ENCODE peak calls at places on chromosomes 11 and 22, in ten cellular contexts. Q is sigmoid colon, L is H1, B is K562, W is ovary, S is suprapubic skin, G is stomach, Y is HepG2, E is tibial nerve, A is SK-N-SH. M is an unnamed sample. For H3K36me3 and H3K4me1, the result is how much of the 10 kb centered on the place peaks cover.

GRCh38 chr11:1199689-1200610 is 22.9 kb upstream of the MUC5B start:
- DNase-seq in S (peak), Y (no peak), G (peak), Q (peak), B (no peak), W (no peak), L (no peak), A (peak), E (no peak), M (peak)

GRCh38 chr11:90594658-90595057 is 371.8 kb upstream of the CHORDC1 start:
- DNase-seq in Q (no peak), L (no peak), S (no peak), A (peak), G (no peak), B (no peak), W (no peak), Y (no peak), E (no peak), M (no peak)

GRCh38 chr11:46050065-46050464 is 71.2 kb downstream of the PHF21A start:
- DNase-seq in Q (peak), A (no peak), B (no peak), S (no peak), W (peak), Y (peak), G (no peak), L (no peak), E (no peak), M (peak)

GRCh38 chr11:27309064-27309463 is 54.0 kb downstream of the CCDC34 start:
- DNase-seq in L (no peak), Y (no peak), E (no peak), S (no peak), B (no peak), A (no peak), Q (no peak), G (no peak), W (no peak), M (no peak)

GRCh38 chr22:30005213-30005857 is 74.9 kb upstream of the HORMAD2 start:
- DNase-seq in L (peak), B (peak), S (no peak), A (peak), Q (peak), W (peak), Y (peak), E (peak), G (peak), M (peak)

GRCh38 chr11:70912226-70912840 is 340.0 kb downstream of the SHANK2 start:
- DNase-seq in G (no peak), E (no peak), L (no peak), Q (no peak), A (no peak), W (no peak), B (no peak), S (no peak), Y (no peak), M (no peak)

GRCh38 chr11:130675456-130675855 is 227.0 kb downstream of the ADAMTS15 start:
- DNase-seq in Q (peak), L (no peak), B (no peak), W (peak), G (no peak), Y (no peak), S (peak), A (no peak), E (peak), M (peak)

GRCh38 chr11:72084076-72084475 is 3.4 kb downstream of the LRRC51 start:
- DNase-seq in Y (no peak), E (no peak), Q (no peak), A (no peak), G (no peak), S (no peak), L (no peak), B (no peak), W (no peak), M (no peak)

GRCh38 chr11:10233581-10233980 is 60.4 kb downstream of the SBF2 start:
- DNase-seq in W (no peak), B (no peak), E (no peak), G (no peak), Y (no peak), L (no peak), S (no peak), Q (no peak), A (peak), M (no peak)

GRCh38 chr22:40764743-40765441 is 54.3 kb downstream of the SLC25A17 start:
- DNase-seq in B (no peak), L (no peak), E (no peak), S (no peak), Q (no peak), G (no peak), Y (no peak), A (no peak), W (no peak), M (no peak)

GRCh38 chr11:130070109-130070828 is 575 bp downstream of the APLP2 start:
- DNase-seq in Y (no peak), W (peak), S (peak), L (peak), B (peak), E (no peak), Q (peak), G (peak), A (peak), M (peak)

GRCh38 chr11:67641302-67642147 is 2.0 kb upstream of the TBX10 start:
- DNase-seq in W (no peak), B (no peak), Q (peak), G (no peak), Y (peak), S (no peak), A (no peak), L (no peak), E (no peak), M (no peak)

GRCh38 chr11:70677232-70677916 is 279.0 kb downstream of the CTTN start:
- DNase-seq in S (no peak), L (no peak), G (no peak), B (no peak), A (no peak), Y (no peak), E (no peak), W (no peak), Q (no peak), M (no peak)

GRCh38 chr22:39138357-39138997 is 14.0 kb downstream of the CBX7 start:
- DNase-seq in S (no peak), W (no peak), Y (no peak), A (no peak), B (no peak), Q (peak), G (no peak), E (no peak), L (no peak), M (no peak)

GRCh38 chr22:45211435-45211834 is 29.3 kb downstream of the KIAA0930 start:
- DNase-seq in Y (no peak), W (no peak), A (no peak), B (no peak), Q (no peak), E (no peak), S (no peak), G (no peak), L (no peak), M (no peak)

GRCh38 chr22:48254311-48254873 is 1491.9 kb downstream of the TBC1D22A start:
- DNase-seq in L (no peak), A (no peak), S (peak), W (no peak), Q (no peak), G (no peak), Y (no peak), B (no peak), E (no peak), M (peak)

GRCh38 chr11:1031121-1031899 is 5.2 kb downstream of the MUC6 start:
- DNase-seq in E (no peak), Y (no peak), G (no peak), B (no peak), S (no peak), L (no peak), Q (no peak), A (no peak), W (no peak), M (no peak)

GRCh38 chr22:28282346-28282745 is 363.3 kb upstream of the PITPNB start:
- DNase-seq in S (no peak), B (no peak), A (no peak), G (no peak), E (no peak), L (no peak), Q (no peak), Y (no peak), W (no peak), M (no peak)

GRCh38 chr22:24321999-24322398 is 51.4 kb downstream of the SPECC1L start:
- DNase-seq in B (no peak), E (no peak), L (no peak), G (no peak), Y (no peak), Q (no peak), S (no peak), W (no peak), A (peak), M (no peak)

GRCh38 chr11:13140028-13140870 is 131.1 kb downstream of the RASSF10 start:
- DNase-seq in Y (peak), G (peak), Q (no peak), L (no peak), E (no peak), B (no peak), A (no peak), W (no peak), S (no peak), M (peak)

GRCh38 chr11:112694813-112695212 is 266.4 kb upstream of the NCAM1 start:
- DNase-seq in Q (no peak), S (no peak), Y (no peak), G (no peak), B (no peak), A (no peak), L (no peak), E (no peak), W (no peak), M (no peak)

GRCh38 chr11:18749681-18750319 is 23.8 kb upstream of the IGSF22 start:
- DNase-seq in A (peak), S (no peak), Q (no peak), E (no peak), L (no peak), W (no peak), G (no peak), B (no peak), Y (peak), M (no peak)

GRCh38 chr22:31148953-31149627 is 8.8 kb upstream of the PLA2G3 start:
- DNase-seq in W (peak), A (peak), L (peak), Q (peak), E (no peak), S (no peak), G (peak), B (peak), Y (peak), M (peak)

GRCh38 chr11:114125531-114125930 is 66.0 kb downstream of the ZBTB16 start:
- DNase-seq in E (no peak), Y (no peak), G (no peak), W (no peak), L (no peak), B (no peak), A (no peak), S (no peak), Q (peak), M (no peak)

GRCh38 chr11:75305993-75306392 is 45.5 kb downstream of the ARRB1 start:
- DNase-seq in S (no peak), Y (no peak), G (no peak), W (no peak), Q (peak), B (no peak), L (no peak), E (no peak), A (no peak), M (no peak)

GRCh38 chr11:130771708-130772107 is 144.6 kb downstream of the SNX19 start:
- DNase-seq in S (no peak), L (no peak), E (no peak), W (no peak), Q (no peak), A (no peak), Y (no peak), B (no peak), G (no peak), M (no peak)

GRCh38 chr22:30212996-30213441 is 33.5 kb downstream of the LIF start:
- DNase-seq in L (no peak), E (no peak), B (no peak), G (no peak), A (peak), Y (no peak), S (no peak), Q (no peak), W (no peak), M (no peak)

GRCh38 chr22:27046126-27046525 is 388.7 kb downstream of the MIAT start:
- DNase-seq in E (no peak), S (no peak), B (no peak), G (no peak), Q (no peak), L (no peak), Y (no peak), A (peak), W (no peak), M (no peak)

GRCh38 chr11:64056213-64056785 is 20.6 kb downstream of the FLRT1 start:
- DNase-seq in A (peak), Y (no peak), S (no peak), L (no peak), B (no peak), Q (no peak), W (no peak), E (no peak), G (no peak), M (no peak)

GRCh38 chr22:22748297-22748743 is 103.9 kb downstream of the GGTLC2 start:
- DNase-seq in E (peak), L (peak), G (peak), Y (peak), A (peak), W (peak), B (peak), S (no peak), Q (no peak), M (peak)

GRCh38 chr11:89267660-89268302 is 90.1 kb downstream of the TYR start:
- DNase-seq in A (no peak), E (no peak), Y (no peak), G (no peak), S (no peak), W (no peak), L (no peak), B (no peak), Q (no peak), M (no peak)

GRCh38 chr11:69166186-69167115 is 10.7 kb downstream of the SMIM38 start:
- DNase-seq in W (no peak), B (peak), E (no peak), G (no peak), Y (peak), S (no peak), L (no peak), Q (no peak), A (peak), M (no peak)

GRCh38 chr11:64591257-64592233 is 525 bp downstream of the SLC22A12 start:
- DNase-seq in W (no peak), L (no peak), S (no peak), G (no peak), B (no peak), A (no peak), Y (no peak), E (no peak), Q (peak), M (no peak)

GRCh38 chr11:29781268-29781667 is 235.6 kb downstream of the KCNA4 start:
- DNase-seq in A (no peak), Y (no peak), G (no peak), S (no peak), B (no peak), E (no peak), L (no peak), Q (no peak), W (no peak), M (no peak)

GRCh38 chr11:2884424-2884815 is 1.2 kb downstream of the CDKN1C start:
- DNase-seq in B (peak), Y (no peak), L (no peak), Q (peak), W (peak), S (no peak), G (peak), E (no peak), A (peak), M (peak)

GRCh38 chr22:28969401-28970168 is 86.2 kb downstream of the ZNRF3 start:
- DNase-seq in A (no peak), B (no peak), L (no peak), E (no peak), Q (no peak), W (no peak), G (no peak), Y (no peak), S (no peak), M (no peak)

GRCh38 chr22:33023119-33023827 is 34.9 kb downstream of the SYN3 start:
- DNase-seq in Q (no peak), E (no peak), S (no peak), G (no peak), A (no peak), B (no peak), W (no peak), L (peak), Y (no peak), M (no peak)

GRCh38 chr22:27546157-27546556 is 255.4 kb downstream of the MN1 start:
- DNase-seq in G (no peak), Q (no peak), L (no peak), S (no peak), A (no peak), W (no peak), B (no peak), E (no peak), Y (no peak), M (no peak)

GRCh38 chr11:61675826-61676225 is 4.4 kb upstream of the DAGLA start:
- DNase-seq in Y (no peak), L (no peak), B (no peak), S (no peak), E (no peak), A (no peak), G (no peak), W (no peak), Q (no peak), M (no peak)

GRCh38 chr11:71190551-71190950 is 61.8 kb downstream of the SHANK2 start:
- DNase-seq in Q (peak), W (no peak), G (no peak), Y (no peak), L (no peak), E (no peak), S (peak), B (no peak), A (no peak), M (no peak)

GRCh38 chr22:50252081-50253045 is 1.3 kb upstream of the HDAC10 start:
- DNase-seq in B (no peak), L (peak), A (peak), W (peak), E (peak), Y (peak), G (peak), Q (peak), S (peak), M (peak)

GRCh38 chr22:50249382-50250248 is 1.4 kb downstream of the HDAC10 start:
- DNase-seq in E (no peak), S (no peak), W (no peak), G (no peak), L (no peak), Y (no peak), Q (no peak), A (no peak), B (no peak), M (no peak)

GRCh38 chr22:50251472-50252054 is 498 bp upstream of the HDAC10 start:
- DNase-seq in Q (no peak), L (no peak), A (no peak), S (no peak), E (no peak), W (no peak), B (no peak), Y (no peak), G (no peak), M (no peak)

GRCh38 chr22:50250249-50250554 is 863 bp downstream of the HDAC10 start:
- DNase-seq in E (no peak), S (no peak), W (no peak), B (no peak), Q (no peak), L (no peak), G (no peak), A (no peak), Y (no peak), M (no peak)

DNA sequence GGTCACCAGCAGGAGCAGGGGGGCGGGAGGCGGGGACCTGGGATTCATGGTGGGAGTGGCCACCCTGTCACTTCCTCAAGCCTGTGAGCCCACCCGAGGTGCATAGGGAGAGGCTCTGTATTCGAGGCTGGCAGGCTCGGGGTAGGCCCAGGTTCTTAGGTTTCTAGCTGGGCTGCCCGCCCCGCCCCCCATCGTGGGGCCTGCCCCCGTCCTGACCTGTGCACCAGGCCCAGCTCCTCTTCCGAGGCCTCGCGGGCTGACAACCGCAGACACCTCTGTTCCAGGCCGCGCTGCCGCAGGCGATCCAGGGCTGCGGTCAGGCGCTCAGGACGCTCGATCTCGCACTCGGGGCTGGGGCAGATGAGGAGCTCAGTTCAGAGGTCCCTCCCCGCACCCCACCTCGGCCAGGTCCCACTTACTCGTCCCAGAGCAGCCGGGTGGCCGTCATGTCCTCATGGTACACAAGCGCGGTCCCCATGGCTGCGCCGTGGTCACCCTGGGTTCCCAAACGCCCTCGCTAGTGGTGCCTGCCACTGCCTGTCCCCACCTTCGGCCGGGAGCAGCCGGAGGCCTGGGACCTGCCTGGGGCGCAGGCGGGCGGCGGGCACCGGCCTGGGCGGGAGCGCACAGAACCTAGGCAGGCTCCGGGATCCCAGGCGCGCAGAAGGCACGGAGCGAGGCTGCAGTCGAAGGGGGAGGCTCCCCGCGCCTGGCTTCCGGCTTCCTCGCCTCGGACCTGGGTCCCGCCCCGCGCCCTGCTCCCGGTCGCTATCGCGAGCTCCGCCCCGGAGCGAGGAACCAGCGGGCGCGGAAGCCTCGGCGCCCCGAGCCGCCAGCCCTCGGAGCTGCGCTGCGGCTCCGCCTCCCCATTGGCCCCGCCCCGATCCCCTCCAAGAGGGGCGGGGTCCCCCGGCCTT is at the start of gene HDAC10:
- DNase-seq in B (peak), Y (peak), L (peak), A (peak), E (no peak), Q (peak), W (peak), S (no peak), G (peak), M (peak)
- H3K36me3 ChIP-seq in B (half or more), Y (under half), L (under half), A (under half), E (under half), Q (under half), W (under half), S (under half), G (under half), M (under half)

DNA sequence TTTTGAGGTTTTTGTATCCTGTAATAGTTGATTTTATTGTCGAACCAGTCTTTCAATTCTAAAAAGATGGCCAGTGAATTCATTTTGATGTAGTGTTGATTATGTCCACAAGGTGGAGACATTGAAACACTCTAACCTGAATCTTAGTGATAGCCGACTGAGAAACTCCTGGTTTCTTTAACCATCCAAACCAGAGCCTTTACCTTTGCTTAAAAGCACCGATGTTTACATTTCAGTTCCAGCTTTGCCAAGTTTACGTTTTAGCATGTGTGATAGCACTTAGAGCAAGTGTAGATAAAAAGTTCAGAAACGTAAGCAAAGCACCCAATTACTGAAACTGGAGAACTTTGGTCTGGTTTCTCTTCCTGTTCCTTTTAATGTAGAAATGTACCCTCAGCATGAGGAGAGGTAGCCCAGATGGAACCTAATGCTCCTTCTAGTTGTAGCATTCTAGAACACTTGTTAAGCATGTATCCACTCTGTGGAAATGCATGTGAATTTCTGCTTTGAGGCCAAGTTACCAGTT is 208.7 kb downstream of the DBX1 start:
- DNase-seq in B (peak), W (no peak), G (no peak), Y (peak), L (no peak), S (no peak), E (no peak), A (peak), Q (no peak), M (no peak)
- H3K4me1 ChIP-seq in B (under half), W (under half), G (under half), Y (half or more), L (under half), S (under half), E (under half), A (under half), Q (under half), M (under half)

GRCh38 chr11:35316161-35316560 is 103.2 kb downstream of the SLC1A2 start:
- DNase-seq in B (no peak), L (no peak), Y (no peak), A (no peak), S (no peak), G (no peak), Q (no peak), W (no peak), E (no peak), M (no peak)
- TF ChIP-seq EP300 in B (no peak), L (no peak), Y (no peak), A (no peak), S (no peak), G (no peak), Q (no peak), W (no peak), E (no peak), M (no peak)

GRCh38 chr11:62875698-62876483 is 4.8 kb upstream of the SLC3A2 start:
- DNase-seq in B (no peak), E (no peak), L (no peak), G (peak), A (no peak), W (no peak), Y (peak), S (no peak), Q (no peak), M (no peak)
- H3K36me3 ChIP-seq in B (half or more), E (under half), L (under half), G (under half), A (under half), W (under half), Y (under half), S (under half), Q (under half), M (under half)

GRCh38 chr22:42310301-42310981 is 40.0 kb upstream of the TCF20 start:
- DNase-seq in W (no peak), A (no peak), Q (no peak), L (no peak), S (no peak), Y (no peak), E (no peak), G (no peak), B (no peak), M (no peak)
- H3K4me1 ChIP-seq in W (under half), A (under half), Q (under half), L (under half), S (under half), Y (under half), E (under half), G (under half), B (under half), M (under half)

GRCh38 chr11:117673561-117673960 is 123.5 kb downstream of the DSCAML1 start:
- DNase-seq in Y (no peak), S (no peak), E (no peak), A (no peak), G (no peak), B (no peak), Q (no peak), W (no peak), L (no peak), M (no peak)
- TF ChIP-seq EP300 in Y (no peak), S (no peak), E (no peak), A (no peak), G (no peak), B (no peak), Q (no peak), W (no peak), L (no peak), M (no peak)